ENCODE peak calls at places on chromosomes 13 and 19, in four cellular contexts. D, X, O and K are unnamed samples.

GRCh38 chr19:1455002-1455335 is 5.0 kb downstream of the APC2 start:
- DNase-seq in X (no peak), D (no peak), O (no peak), K (no peak)

GRCh38 chr19:52946322-52947310 is 16.1 kb downstream of the ZNF816 start:
- DNase-seq in O (peak; percentile 94), X (peak; percentile 5), D (no peak), K (no peak)

GRCh38 chr19:51311388-51312257 is at the start of gene IGLON5:
- DNase-seq in D (no peak), X (no peak), O (peak; percentile 88), K (no peak)

GRCh38 chr13:36981156-36981743 is 17.9 kb downstream of the ALG5 start:
- DNase-seq in D (no peak), X (peak; percentile 79), O (no peak), K (no peak)

GRCh38 chr19:43872547-43873336 is 45.6 kb downstream of the ZNF283 start:
- DNase-seq in D (no peak), X (no peak), O (no peak), K (no peak)

GRCh38 chr19:30062331-30063183 is 120.5 kb downstream of the URI1 start:
- DNase-seq in O (peak; percentile 32), D (no peak), X (no peak), K (no peak)

GRCh38 chr13:51733656-51734334 is 70.2 kb downstream of the DHRS12 start:
- DNase-seq in O (no peak), D (no peak), X (peak; percentile 15), K (no peak)

GRCh38 chr19:15195987-15196682 is 4.7 kb downstream of the NOTCH3 start:
- DNase-seq in X (no peak), D (no peak), O (peak; percentile 98), K (no peak)

GRCh38 chr13:101614491-101614890 is 162.0 kb downstream of the ITGBL1 start:
- DNase-seq in D (no peak), X (no peak), O (no peak), K (no peak)

GRCh38 chr13:96771501-96772367 is 222.5 kb downstream of the OXGR1 start:
- DNase-seq in O (no peak), D (no peak), X (no peak), K (no peak)

GRCh38 chr19:18833849-18834643 is 2.3 kb downstream of the UPF1 start:
- DNase-seq in X (no peak), O (no peak), D (no peak), K (no peak)

GRCh38 chr13:40127476-40127875 is 472.0 kb downstream of the COG6 start:
- DNase-seq in X (no peak), D (no peak), O (no peak), K (no peak)

GRCh38 chr19:38252935-38253691 is 3.1 kb downstream of the PPP1R14A start:
- DNase-seq in X (no peak), O (peak; percentile 68), D (no peak), K (peak; percentile 79)

GRCh38 chr19:54152267-54152666 is 7.3 kb downstream of the LENG1 start:
- DNase-seq in O (no peak), D (no peak), X (no peak), K (no peak)

GRCh38 chr13:104487006-104487405 is 1420.8 kb upstream of the SLC10A2 start:
- DNase-seq in D (no peak), O (no peak), X (no peak), K (no peak)

GRCh38 chr13:109547942-109548860 is 238.2 kb downstream of the IRS2 start:
- DNase-seq in D (no peak), X (no peak), O (no peak), K (no peak)

GRCh38 chr19:38736036-38736412 is 8.2 kb downstream of the CAPN12 start:
- DNase-seq in X (no peak), O (peak; percentile 86), D (peak; percentile 32), K (no peak)

GRCh38 chr19:49814010-49814409 is 918 bp upstream of the FUZ start:
- DNase-seq in O (no peak), X (no peak), D (no peak), K (no peak)

GRCh38 chr13:20566424-20566916 is 487 bp upstream of the IFT88 start:
- DNase-seq in D (no peak), X (peak; percentile 85), O (no peak), K (no peak)

GRCh38 chr19:44476559-44477408 is 23.5 kb downstream of the ZNF180 start:
- DNase-seq in D (no peak), X (peak; percentile 15), O (no peak), K (no peak)

GRCh38 chr13:38922170-38922569 is 68.5 kb downstream of the STOML3 start:
- DNase-seq in D (no peak), X (no peak), O (no peak), K (no peak)

GRCh38 chr13:45742985-45743384 is 40.9 kb downstream of the CBY2 start:
- DNase-seq in D (no peak), X (no peak), O (no peak), K (no peak)

GRCh38 chr13:82062772-82063171 is 1721.8 kb upstream of the SPRY2 start:
- DNase-seq in O (no peak), D (no peak), X (no peak), K (no peak)

GRCh38 chr13:24097667-24098066 is 62.9 kb upstream of the SPATA13 start:
- DNase-seq in O (no peak), D (no peak), X (no peak), K (no peak)

GRCh38 chr19:29944415-29945012 is 2.5 kb downstream of the URI1 start:
- DNase-seq in O (no peak), X (no peak), D (no peak), K (no peak)

GRCh38 chr13:40479196-40479845 is 187.1 kb downstream of the FOXO1 start:
- DNase-seq in O (no peak), D (no peak), X (no peak), K (peak; percentile 31)

GRCh38 chr13:95262837-95263381 is 38.3 kb downstream of the ABCC4 start:
- DNase-seq in O (no peak), X (no peak), D (no peak), K (no peak)

GRCh38 chr19:39053276-39054090 is 21.1 kb upstream of the FBXO27 start:
- DNase-seq in O (no peak), D (no peak), X (no peak), K (peak; percentile 48)

GRCh38 chr13:60143775-60144174 is 20.0 kb downstream of the DIAPH3 start:
- DNase-seq in X (no peak), D (no peak), O (no peak), K (no peak)

DNA sequence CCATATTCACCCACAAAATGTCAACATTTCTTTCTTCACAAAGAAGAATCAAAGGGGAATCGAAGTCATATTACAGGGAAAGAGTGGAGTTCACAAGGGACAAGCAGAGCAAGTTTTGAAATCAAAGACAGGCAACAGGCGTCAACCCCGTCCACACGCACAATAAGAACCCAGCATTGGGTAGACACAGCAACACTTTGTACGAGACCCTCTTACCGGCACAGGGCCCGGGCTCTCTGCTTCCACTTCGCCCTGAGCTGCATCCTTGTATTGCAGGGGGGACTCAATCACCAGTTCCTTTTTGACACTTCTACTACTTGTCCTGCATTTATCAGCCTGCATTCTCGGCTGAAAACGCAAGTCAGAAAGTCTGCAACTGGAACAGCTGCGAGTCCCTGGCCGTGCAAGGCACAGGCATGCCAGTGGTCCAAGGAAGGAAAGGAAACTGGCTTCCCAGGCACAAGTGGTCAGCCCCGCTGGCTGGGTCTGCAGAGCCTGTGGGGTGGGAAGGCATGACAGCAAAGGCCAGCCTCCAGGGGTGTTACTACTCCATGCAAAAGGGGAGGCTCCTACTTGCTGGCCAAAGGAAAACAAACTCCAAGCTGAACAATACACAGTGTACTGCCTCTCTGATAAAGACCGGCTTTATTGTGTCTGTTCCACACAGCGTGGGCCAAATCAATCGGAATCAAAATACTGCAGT is at the start of gene DOCK9:
- DNase-seq in D (no peak), O (peak; percentile 81), X (peak; percentile 65), K (peak; percentile 74)
- H3K27ac ChIP-seq in D (no peak within 1 kb of the TSS), O (peak within 1 kb of the TSS; percentile 34), X (no peak within 1 kb of the TSS), K (peak within 1 kb of the TSS; percentile 97)

GRCh38 chr19:32567486-32567885 is 13.5 kb upstream of the PDCD5 start:
- DNase-seq in O (no peak), D (no peak), X (no peak), K (no peak)

GRCh38 chr19:32563761-32564160 is 17.2 kb upstream of the PDCD5 start:
- DNase-seq in D (no peak), O (no peak), X (no peak), K (no peak)

GRCh38 chr19:32570081-32570785 is 10.8 kb upstream of the PDCD5 start:
- DNase-seq in X (peak; percentile 57), D (peak; percentile 19), O (peak; percentile 86), K (peak; percentile 40)

GRCh38 chr19:32566246-32566830 is 14.7 kb upstream of the PDCD5 start:
- DNase-seq in D (no peak), X (peak; percentile 29), O (no peak), K (no peak)
- H3K27ac ChIP-seq in D (no peak overlapping the region), X (no peak overlapping the region), O (no peak overlapping the region), K (no peak overlapping the region)

GRCh38 chr19:55484571-55485438 is at the start of gene NAT14:
- DNase-seq in O (peak; percentile 96), X (peak; percentile 48), D (peak; percentile 49), K (peak; percentile 37)

GRCh38 chr19:55487884-55488687 is at the start of gene SSC5D:
- DNase-seq in O (peak; percentile 69), X (peak; percentile 26), D (no peak), K (no peak)

GRCh38 chr19:55485439-55486011 is 537 bp downstream of the NAT14 start:
- DNase-seq in D (no peak), O (peak; percentile 69), X (no peak), K (no peak)

GRCh38 chr19:55486971-55487883 is 1.0 kb upstream of the SSC5D start:
- DNase-seq in D (no peak), O (peak; percentile 78), X (peak; percentile 97), K (no peak)

DNA sequence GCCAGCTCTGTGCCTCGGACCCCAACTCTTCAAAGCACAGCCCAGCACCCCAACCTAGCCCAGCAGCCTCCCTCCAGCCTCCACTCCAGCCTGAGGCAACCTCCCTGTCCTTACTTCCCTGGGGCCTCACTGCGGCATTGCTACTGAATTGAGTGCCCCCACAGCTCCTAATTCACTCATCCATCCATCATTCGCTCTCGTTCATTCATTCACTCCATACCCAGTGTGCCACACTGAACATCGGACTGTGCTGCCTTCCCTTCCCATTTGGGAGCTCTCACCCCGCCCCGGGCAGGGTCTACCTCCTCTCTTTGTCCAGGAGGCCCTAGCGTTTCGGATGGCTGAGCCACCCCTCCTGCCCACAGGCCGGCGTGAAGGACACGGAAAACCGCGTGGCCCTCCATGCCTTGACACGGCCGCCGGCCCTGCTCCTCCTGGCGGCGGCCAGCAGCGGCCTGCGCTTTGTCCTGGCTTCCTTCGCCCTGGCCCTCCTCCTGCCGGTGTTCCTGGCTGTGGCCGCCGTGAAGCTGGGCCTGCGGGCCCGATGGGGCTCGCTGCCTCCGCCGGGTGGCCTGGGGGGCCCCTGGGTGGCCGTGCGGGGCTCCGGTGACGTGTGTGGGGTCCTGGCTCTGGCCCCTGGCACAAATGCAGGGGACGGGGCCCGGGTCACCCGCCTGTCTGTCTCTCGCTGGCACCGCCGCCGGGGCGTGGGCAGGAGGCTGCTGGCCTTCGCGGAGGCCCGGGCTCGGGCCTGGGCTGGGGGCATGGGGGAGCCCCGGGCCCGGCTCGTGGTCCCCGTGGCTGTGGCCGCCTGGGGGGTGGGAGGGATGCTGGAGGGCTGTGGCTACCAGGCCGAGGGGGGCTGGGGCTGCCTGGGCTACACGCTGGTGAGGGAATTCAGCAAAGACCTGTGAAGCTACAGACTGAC is 1.3 kb downstream of the NAT14 start:
- DNase-seq in X (no peak), D (no peak), O (peak; percentile 74), K (no peak)
- H3K27ac ChIP-seq in X (peak overlapping the region; percentile 89), D (no peak overlapping the region), O (peak overlapping the region; percentile 76), K (no peak overlapping the region)

DNA sequence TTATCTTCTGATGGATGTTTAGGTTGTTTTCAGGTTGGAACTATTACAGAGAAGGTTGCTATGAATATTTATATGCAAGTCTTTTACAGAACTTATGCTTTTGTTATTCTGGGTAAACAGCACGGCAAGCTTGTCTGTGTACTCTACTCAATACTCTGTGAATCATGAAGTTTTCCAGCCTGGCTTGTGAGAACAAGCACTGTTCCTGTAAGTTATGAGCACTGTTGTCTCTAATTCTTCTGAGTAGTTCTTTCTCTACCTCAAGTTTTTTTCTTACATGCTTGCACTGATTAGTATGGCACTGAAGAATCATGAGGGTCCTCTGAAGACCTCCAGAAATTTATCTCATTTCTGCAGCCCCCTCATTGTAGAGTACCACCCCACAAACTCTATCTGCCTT is 496.9 kb downstream of the KCTD12 start:
- DNase-seq in X (no peak), O (no peak), D (no peak), K (no peak)
- H3K27ac ChIP-seq in X (no peak overlapping the region), O (no peak overlapping the region), D (no peak overlapping the region), K (no peak overlapping the region)